ENCODE peak calls at places on chromosomes 13 and 19, in four cellular contexts. One of them, this sample, is unnamed.

GRCh38 chr19:4051175-4052101 is 15.3 kb downstream of the ZBTB7A start:
- DNase-seq in thoracic aorta: no peak
- DNase-seq in BJ: no peak
- DNase-seq in A172: peak
- DNase-seq in this sample: peak

GRCh38 chr13:32947411-32947810 is 68.8 kb upstream of the KL start:
- DNase-seq in thoracic aorta: no peak
- DNase-seq in BJ: no peak
- DNase-seq in A172: no peak
- DNase-seq in this sample: no peak

GRCh38 chr13:51759240-51759639 is 44.7 kb downstream of the DHRS12 start:
- DNase-seq in thoracic aorta: no peak
- DNase-seq in BJ: no peak
- DNase-seq in A172: no peak
- DNase-seq in this sample: no peak

GRCh38 chr13:70424428-70424827 is 316.2 kb upstream of the KLHL1 start:
- DNase-seq in thoracic aorta: no peak
- DNase-seq in BJ: no peak
- DNase-seq in A172: no peak
- DNase-seq in this sample: no peak

GRCh38 chr13:79435549-79435948 is 29.5 kb upstream of the RBM26 start:
- DNase-seq in thoracic aorta: no peak
- DNase-seq in BJ: peak
- DNase-seq in A172: peak
- DNase-seq in this sample: peak

GRCh38 chr19:38805180-38805579 is 7.6 kb downstream of the LGALS4 start:
- DNase-seq in thoracic aorta: no peak
- DNase-seq in BJ: no peak
- DNase-seq in A172: no peak
- DNase-seq in this sample: no peak

GRCh38 chr13:40776681-40777165 is 5.7 kb upstream of the MRPS31 start:
- DNase-seq in thoracic aorta: no peak
- DNase-seq in BJ: no peak
- DNase-seq in A172: peak
- DNase-seq in this sample: peak

GRCh38 chr19:16628984-16629691 is 1.1 kb upstream of the MED26 start:
- DNase-seq in thoracic aorta: no peak
- DNase-seq in BJ: peak
- DNase-seq in A172: peak
- DNase-seq in this sample: peak

GRCh38 chr13:43495732-43496131 is 291.0 kb downstream of the ENOX1 start:
- DNase-seq in thoracic aorta: no peak
- DNase-seq in BJ: no peak
- DNase-seq in A172: no peak
- DNase-seq in this sample: no peak

GRCh38 chr19:10871711-10872550 is 578 bp downstream of the CARM1 start:
- DNase-seq in thoracic aorta: no peak
- DNase-seq in BJ: no peak
- DNase-seq in A172: no peak
- DNase-seq in this sample: no peak

GRCh38 chr13:51818771-51819511 is 15.0 kb upstream of the DHRS12 start:
- DNase-seq in thoracic aorta: no peak
- DNase-seq in BJ: no peak
- DNase-seq in A172: peak
- DNase-seq in this sample: peak

GRCh38 chr19:4691383-4691782 is 21.2 kb upstream of the MYDGF start:
- DNase-seq in thoracic aorta: no peak
- DNase-seq in BJ: no peak
- DNase-seq in A172: no peak
- DNase-seq in this sample: no peak

GRCh38 chr19:23075031-23075733 is 41.6 kb upstream of the ZNF730 start:
- DNase-seq in thoracic aorta: no peak
- DNase-seq in BJ: no peak
- DNase-seq in A172: peak
- DNase-seq in this sample: peak

GRCh38 chr13:97353927-97354326 is 80.0 kb upstream of the RAP2A start:
- DNase-seq in thoracic aorta: no peak
- DNase-seq in BJ: no peak
- DNase-seq in A172: no peak
- DNase-seq in this sample: no peak